ENCODE peak calls at places on chromosomes 3 and 15, in five cellular contexts. U is Peyer's patch, P is sigmoid colon, C is neural progenitor cell, M is tibial nerve. Z is an unnamed sample.

GRCh38 chr15:101010781-101011180 is 91.6 kb downstream of the LRRK1 start:
- DNase-seq in U (no peak), P (peak), C (no peak), M (no peak), Z (no peak)

GRCh38 chr15:42385206-42385979 is 26.1 kb downstream of the CAPN3 start:
- DNase-seq in U (peak), P (no peak), C (peak), M (no peak), Z (no peak)

GRCh38 chr3:160200328-160200727 is 24.9 kb upstream of the C3orf80 start:
- DNase-seq in U (no peak), P (no peak), C (no peak), M (no peak), Z (no peak)

GRCh38 chr15:75354454-75354853 is 7.6 kb downstream of the NEIL1 start:
- DNase-seq in U (no peak), P (no peak), C (no peak), M (no peak), Z (no peak)

GRCh38 chr3:99859855-99860254 is 42.2 kb downstream of the CMSS1 start:
- DNase-seq in U (no peak), P (no peak), C (no peak), M (no peak), Z (no peak)

GRCh38 chr3:14127516-14128161 is 2.8 kb downstream of the TMEM43 start:
- DNase-seq in U (no peak), P (no peak), C (no peak), M (no peak), Z (no peak)

GRCh38 chr3:193520738-193521137 is 34.0 kb downstream of the ATP13A4 start:
- DNase-seq in U (no peak), P (no peak), C (peak), M (no peak), Z (no peak)

GRCh38 chr3:46682156-46682555 is 11.3 kb downstream of the ALS2CL start:
- DNase-seq in U (no peak), P (no peak), C (no peak), M (no peak), Z (no peak)

GRCh38 chr3:197792019-197792647 is 1.1 kb downstream of the LRCH3 start:
- DNase-seq in U (no peak), P (no peak), C (no peak), M (no peak), Z (peak)

GRCh38 chr15:33114484-33114767 is 80.1 kb downstream of the FMN1 start:
- DNase-seq in U (no peak), P (no peak), C (no peak), M (no peak), Z (no peak)

GRCh38 chr3:128784228-128784627 is 58.2 kb downstream of the RAB7A start:
- DNase-seq in U (no peak), P (no peak), C (peak), M (no peak), Z (no peak)

GRCh38 chr15:29812384-29812694 is 9.9 kb downstream of the TJP1 start:
- DNase-seq in U (no peak), P (no peak), C (no peak), M (no peak), Z (no peak)

GRCh38 chr15:33865416-33865815 is 102.9 kb upstream of the CHRM5 start:
- DNase-seq in U (no peak), P (no peak), C (no peak), M (no peak), Z (no peak)

GRCh38 chr3:16452265-16452664 is 61.2 kb downstream of the RFTN1 start:
- DNase-seq in U (no peak), P (no peak), C (no peak), M (no peak), Z (no peak)

GRCh38 chr15:72796515-72797337 is 13.2 kb upstream of the ADPGK start:
- DNase-seq in U (peak), P (no peak), C (peak), M (no peak), Z (peak)

GRCh38 chr3:13709706-13710105 is 160.8 kb downstream of the FBLN2 start:
- DNase-seq in U (no peak), P (peak), C (no peak), M (no peak), Z (no peak)

GRCh38 chr3:24235121-24235520 is 259.5 kb downstream of the THRB start:
- DNase-seq in U (no peak), P (no peak), C (no peak), M (no peak), Z (no peak)

GRCh38 chr15:62977952-62978811 is 64.4 kb upstream of the TPM1 start:
- DNase-seq in U (no peak), P (no peak), C (no peak), M (no peak), Z (no peak)

GRCh38 chr3:141011511-141012262 is 39.5 kb upstream of the SPSB4 start:
- DNase-seq in U (peak), P (peak), C (peak), M (peak), Z (peak)

GRCh38 chr3:9902372-9903237 is at the start of gene IL17RE:
- DNase-seq in U (peak), P (no peak), C (peak), M (no peak), Z (no peak)

GRCh38 chr15:66145242-66146182 is 108.0 kb downstream of the MEGF11 start:
- DNase-seq in U (no peak), P (no peak), C (no peak), M (no peak), Z (no peak)

GRCh38 chr3:51982352-51982837 is 940 bp upstream of the ACY1 start:
- DNase-seq in U (peak), P (no peak), C (peak), M (no peak), Z (no peak)

GRCh38 chr3:131036986-131037385 is 10.3 kb downstream of the NEK11 start:
- DNase-seq in U (no peak), P (no peak), C (no peak), M (no peak), Z (no peak)

GRCh38 chr15:26864664-26865191 is 2.1 kb upstream of the GABRA5 start:
- DNase-seq in U (no peak), P (no peak), C (peak), M (no peak), Z (no peak)

GRCh38 chr3:39000008-39000450 is 51.7 kb downstream of the SCN11A start:
- DNase-seq in U (no peak), P (no peak), C (peak), M (no peak), Z (peak)

GRCh38 chr3:136250862-136251460 is 821 bp downstream of the PCCB start:
- DNase-seq in U (peak), P (peak), C (peak), M (peak), Z (peak)

GRCh38 chr15:68650901-68651709 is 72.3 kb downstream of the CORO2B start:
- DNase-seq in U (peak), P (peak), C (peak), M (peak), Z (peak)

GRCh38 chr3:138594150-138594934 is at the start of gene CEP70:
- DNase-seq in U (peak), P (peak), C (peak), M (peak), Z (peak)

GRCh38 chr3:64216706-64217105 is 8.6 kb downstream of the PRICKLE2 start:
- DNase-seq in U (no peak), P (no peak), C (peak), M (no peak), Z (no peak)

GRCh38 chr3:42351221-42351620 is 59.2 kb downstream of the LYZL4 start:
- DNase-seq in U (no peak), P (no peak), C (no peak), M (no peak), Z (no peak)

GRCh38 chr3:42347928-42348327 is 62.5 kb downstream of the LYZL4 start:
- DNase-seq in U (no peak), P (no peak), C (no peak), M (no peak), Z (no peak)

GRCh38 chr3:42353632-42354031 is 56.8 kb downstream of the LYZL4 start:
- DNase-seq in U (no peak), P (no peak), C (no peak), M (no peak), Z (no peak)

GRCh38 chr3:42345811-42346210 is 64.6 kb downstream of the LYZL4 start:
- DNase-seq in U (no peak), P (no peak), C (no peak), M (no peak), Z (no peak)

DNA sequence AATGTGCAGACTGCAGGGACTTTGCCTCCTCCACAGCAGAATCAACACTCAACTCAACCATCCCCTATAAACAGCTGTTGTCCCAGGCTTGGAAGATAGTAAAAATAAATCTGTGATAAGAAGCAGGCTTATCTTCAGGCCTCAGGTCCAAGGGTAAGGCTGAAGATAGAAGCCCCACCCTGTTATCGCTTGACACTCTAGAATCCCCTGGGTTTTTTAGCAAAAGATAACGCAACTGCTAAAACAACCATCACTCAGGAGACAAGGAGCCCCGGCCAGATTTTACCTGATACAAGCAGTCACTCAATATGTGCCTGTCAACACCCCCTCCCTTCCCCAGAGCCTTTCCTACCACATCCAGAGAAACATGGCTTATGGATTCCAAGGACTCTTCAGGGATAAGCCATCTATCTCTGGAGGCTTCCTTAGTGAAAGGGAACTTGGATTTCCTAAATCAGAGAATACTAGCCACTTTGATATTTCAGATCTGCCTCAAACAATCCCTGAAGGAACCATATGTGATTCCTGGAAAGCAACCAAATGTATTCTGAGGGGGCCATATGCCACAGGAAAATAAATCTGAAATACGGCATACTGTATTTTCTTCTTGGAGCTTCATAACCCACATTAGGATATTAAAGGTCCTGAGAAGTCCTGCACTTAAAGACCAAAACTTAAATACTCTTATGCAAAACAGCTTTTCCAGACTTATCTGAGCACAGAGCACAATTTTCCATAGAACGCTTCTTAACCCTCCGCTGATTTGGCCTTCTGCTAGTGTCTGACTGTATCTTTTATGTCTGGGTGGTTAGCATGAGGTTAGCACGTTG is 60.4 kb downstream of the LYZL4 start:
- DNase-seq in U (no peak), P (no peak), C (no peak), M (no peak), Z (no peak)
- TF ChIP-seq CTCF in U (no peak), P (no peak), C (no peak), M (no peak), Z (no peak)

GRCh38 chr3:59406943-59407342 is 357.1 kb upstream of the CFAP20DC start:
- DNase-seq in U (no peak), P (no peak), C (no peak), M (no peak), Z (no peak)
- H3K4me3 ChIP-seq in U (no peak), P (no peak), C (no peak), M (no peak), Z (no peak)

GRCh38 chr3:127373701-127374625 is 86.1 kb upstream of the PRR20G start:
- DNase-seq in U (no peak), P (no peak), C (peak), M (no peak), Z (no peak)
- TF ChIP-seq CTCF in U (no peak), P (no peak), C (peak), M (no peak), Z (peak)

GRCh38 chr15:98779463-98780071 is 131.2 kb downstream of the IGF1R start:
- DNase-seq in U (peak), P (peak), C (peak), M (peak), Z (peak)
- H3K4me3 ChIP-seq in U (no peak), P (no peak), C (no peak), M (no peak), Z (no peak)

GRCh38 chr15:78950906-78951840 is 6.3 kb upstream of the CTSH start:
- DNase-seq in U (no peak), P (no peak), C (no peak), M (no peak), Z (no peak)
- TF ChIP-seq CTCF in U (no peak), P (no peak), C (no peak), M (no peak), Z (no peak)

GRCh38 chr15:40253179-40253790 is 14.4 kb downstream of the PAK6 start:
- DNase-seq in U (no peak), P (no peak), C (no peak), M (no peak), Z (no peak)
- H3K4me3 ChIP-seq in U (peak), P (peak), C (peak), M (peak), Z (peak)

DNA sequence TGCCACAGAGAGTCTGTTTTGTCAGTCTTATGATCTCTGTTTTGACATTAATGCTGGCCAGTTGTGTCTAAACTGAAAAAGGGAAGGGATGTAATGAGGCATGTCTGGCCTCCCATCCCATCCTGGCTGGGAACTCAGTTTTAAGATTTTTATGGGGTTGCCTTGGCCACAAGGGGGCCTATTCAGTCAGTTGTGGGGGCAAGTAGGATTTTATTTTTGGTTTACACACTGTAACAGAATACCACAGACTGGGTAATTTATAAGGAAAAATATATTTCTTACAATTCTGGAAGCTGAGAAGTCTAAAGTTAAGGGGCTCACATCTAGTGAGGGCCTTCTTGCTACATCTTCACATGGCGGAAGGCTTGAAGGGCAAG is 129.8 kb downstream of the TMEM108 start:
- DNase-seq in U (no peak), P (no peak), C (no peak), M (no peak), Z (no peak)
- TF ChIP-seq CTCF in U (no peak), P (no peak), C (peak), M (no peak), Z (no peak)